ENCODE peak calls at places on chromosomes 1 and 21, in five cellular contexts. F is foreskin fibroblast, R is tibial artery, B is breast epithelium, E is uterus. G is an unnamed sample.
A peak's percentile ranks its signal among the peaks of the same experiment; 100 is the strongest.

GRCh38 chr1:8145525-8145924 is 119.4 kb upstream of the ERRFI1 start:
- DNase-seq in E (no peak), R (no peak), F (no peak), B (no peak), G (no peak)

GRCh38 chr1:3124246-3124645 is 55.2 kb downstream of the PRDM16 start:
- DNase-seq in R (no peak), E (no peak), B (no peak), F (no peak), G (no peak)

GRCh38 chr1:26287033-26287711 is 7.3 kb downstream of the SH3BGRL3 start:
- DNase-seq in F (no peak), E (no peak), R (peak; percentile 52), B (no peak), G (no peak)

GRCh38 chr1:103111926-103112325 is 3.6 kb upstream of the COL11A1 start:
- DNase-seq in F (no peak), R (no peak), E (no peak), B (no peak), G (no peak)

GRCh38 chr1:243818978-243819377 is 31.1 kb downstream of the AKT3 start:
- DNase-seq in B (no peak), E (no peak), R (no peak), F (no peak), G (no peak)

GRCh38 chr1:1122981-1123480 is 7.1 kb upstream of the C1orf159 start:
- DNase-seq in E (no peak), F (peak; percentile 22), R (no peak), B (no peak), G (no peak)

GRCh38 chr21:46098303-46099141 is 610 bp downstream of the COL6A2 start:
- DNase-seq in E (peak; percentile 56), R (peak; percentile 25), F (no peak), B (peak; percentile 50), G (peak; percentile 7)

GRCh38 chr1:25088946-25089345 is 143.4 kb downstream of the SYF2 start:
- DNase-seq in B (no peak), E (no peak), R (no peak), F (no peak), G (no peak)

GRCh38 chr1:62643283-62643682 is 44.9 kb downstream of the DOCK7 start:
- DNase-seq in B (no peak), F (no peak), R (no peak), E (no peak), G (no peak)

GRCh38 chr1:186858923-186859322 is 30.2 kb downstream of the PLA2G4A start:
- DNase-seq in F (no peak), B (no peak), E (no peak), R (peak; percentile 29), G (no peak)

GRCh38 chr1:101781437-101781836 is 215.3 kb downstream of the OLFM3 start:
- DNase-seq in E (no peak), B (no peak), R (no peak), F (no peak), G (no peak)

GRCh38 chr1:96525657-96526613 is 195.6 kb upstream of the PTBP2 start:
- DNase-seq in E (no peak), F (no peak), R (peak; percentile 58), B (no peak), G (no peak)

GRCh38 chr1:61836649-61837048 is 94.4 kb downstream of the PATJ start:
- DNase-seq in E (no peak), B (no peak), R (peak; percentile 73), F (no peak), G (no peak)

GRCh38 chr1:119771016-119771415 is 2.3 kb upstream of the HMGCS2 start:
- DNase-seq in F (no peak), E (no peak), R (no peak), B (no peak), G (no peak)

GRCh38 chr1:200015811-200016210 is 11.7 kb upstream of the NR5A2 start:
- DNase-seq in F (no peak), B (no peak), E (no peak), R (no peak), G (no peak)

GRCh38 chr1:165153182-165153581 is 203.3 kb downstream of the LMX1A start:
- DNase-seq in B (no peak), F (no peak), R (no peak), E (no peak), G (no peak)

GRCh38 chr1:208216062-208216461 is 28.1 kb downstream of the PLXNA2 start:
- DNase-seq in B (no peak), F (no peak), E (no peak), R (no peak), G (no peak)

GRCh38 chr21:45154511-45155508 is 80.4 kb downstream of the ADARB1 start:
- DNase-seq in F (peak; percentile 28), B (no peak), R (no peak), E (no peak), G (no peak)

DNA sequence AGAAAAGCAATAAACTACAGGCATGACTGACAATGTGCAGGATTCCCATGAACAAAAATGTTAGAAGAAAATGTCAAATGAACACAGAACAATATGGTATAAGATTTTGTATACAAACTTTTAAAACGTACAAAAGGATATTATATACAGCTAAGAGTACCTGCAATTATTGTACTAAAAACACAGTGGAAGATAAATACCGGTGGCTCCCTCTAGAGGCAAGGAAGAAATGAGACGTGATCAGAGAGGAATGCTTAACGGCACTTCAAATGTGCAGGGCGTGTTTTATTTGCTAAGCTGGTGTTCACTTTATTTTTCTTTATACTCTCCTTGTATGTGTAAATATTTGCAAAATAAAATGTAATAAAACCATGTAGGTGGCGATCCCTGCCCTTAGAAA is 191.8 kb upstream of the SAMSN1 start:
- DNase-seq in B (no peak), E (no peak), R (no peak), F (no peak), G (no peak)
- TF ChIP-seq CTCF in B (peak; percentile 25), E (peak; percentile 12), R (peak; percentile 33), F (peak; percentile 35), G (no peak)

GRCh38 chr21:25887166-25887565 is 152.4 kb downstream of the GABPA start:
- DNase-seq in R (no peak), B (no peak), F (no peak), E (no peak), G (no peak)
- TF ChIP-seq CTCF in R (no peak), B (no peak), F (no peak), E (no peak), G (no peak)

DNA sequence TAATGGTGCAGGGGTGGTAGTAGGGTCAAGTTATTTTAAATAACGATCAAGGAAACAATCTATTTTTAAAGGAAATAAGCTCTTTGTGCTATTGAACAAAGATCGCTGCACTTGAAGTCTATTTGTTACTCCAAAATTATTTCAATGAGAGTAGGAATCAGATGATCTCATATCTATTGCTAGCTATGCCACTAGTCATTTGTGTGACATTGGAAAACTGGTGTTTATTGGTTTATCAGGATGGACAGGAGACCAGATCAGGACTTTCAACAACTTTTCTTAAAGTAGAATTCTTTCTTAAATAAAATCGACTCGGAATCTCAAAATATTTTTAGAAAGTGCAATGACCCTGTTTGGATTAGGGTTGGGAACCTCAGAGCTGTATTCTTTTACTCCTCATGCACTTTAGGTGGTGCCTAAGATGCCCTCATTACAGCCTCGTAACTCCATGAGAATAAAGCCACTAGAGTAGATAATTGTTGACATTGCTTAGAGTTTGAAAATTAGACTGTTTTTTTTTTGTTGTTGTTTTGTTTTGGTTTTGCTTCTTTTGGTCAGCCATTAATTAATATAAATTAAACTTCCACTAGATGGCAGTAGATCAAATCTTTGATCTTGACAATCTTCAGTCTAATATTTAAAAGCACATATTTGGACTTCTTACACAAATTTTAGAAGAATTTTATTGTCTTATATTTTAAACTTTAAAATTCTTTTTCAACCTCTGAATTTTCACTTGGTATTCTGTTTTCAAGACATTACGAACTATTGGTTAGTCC is 352.4 kb downstream of the USP25 start:
- DNase-seq in B (no peak), R (no peak), F (no peak), E (no peak), G (no peak)
- TF ChIP-seq CTCF in B (no peak), R (peak; percentile 47), F (peak; percentile 6), E (peak; percentile 30), G (no peak)

DNA sequence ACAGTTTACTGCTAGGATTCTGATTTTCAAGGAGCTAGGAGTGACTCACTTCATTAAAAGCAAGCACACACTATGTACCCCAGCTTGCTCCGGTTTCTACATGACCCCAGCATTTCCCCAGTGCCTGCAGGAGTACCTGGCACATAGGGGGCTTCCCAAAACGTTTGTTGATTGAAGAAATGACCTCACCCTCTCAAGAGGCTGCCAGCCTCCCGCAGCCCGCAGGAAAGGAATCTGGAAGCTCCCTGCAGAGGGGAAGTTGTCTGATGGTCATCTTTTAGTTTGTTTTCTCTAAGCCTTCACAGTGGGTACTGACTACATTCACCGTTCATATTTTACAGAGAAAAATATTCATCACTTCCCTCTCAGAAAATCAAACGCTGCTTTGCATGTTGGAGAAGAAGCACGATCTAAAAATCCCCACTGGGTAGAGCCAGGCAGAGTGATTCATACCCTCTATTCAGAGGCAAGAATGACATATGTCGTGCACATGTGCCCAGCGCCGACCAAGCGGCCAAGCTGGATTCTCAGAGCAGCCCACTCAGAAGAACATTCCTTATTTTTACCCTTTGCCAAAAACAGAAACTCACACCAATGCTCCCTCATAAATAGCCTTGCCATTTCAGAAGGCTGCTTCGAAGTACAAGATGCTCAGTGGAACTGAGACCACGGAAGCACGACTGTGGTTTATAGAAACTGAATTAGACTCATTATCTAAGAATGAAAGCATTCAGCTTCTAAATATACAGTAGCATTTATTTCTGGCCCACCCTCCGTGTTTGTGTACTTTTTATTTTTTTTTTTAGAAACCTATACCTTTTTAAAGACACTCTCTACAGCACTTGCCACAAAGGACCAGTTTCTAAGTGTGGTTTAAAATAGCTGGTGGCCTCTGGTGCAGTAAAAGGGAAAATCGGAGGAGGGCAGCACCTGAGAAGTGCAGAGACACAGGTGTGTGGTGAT is 143.2 kb downstream of the MIS18A start:
- DNase-seq in R (no peak), B (no peak), E (no peak), F (no peak), G (no peak)
- TF ChIP-seq CTCF in R (no peak), B (no peak), E (no peak), F (no peak), G (no peak)

GRCh38 chr1:117121589-117122296 is at the start of gene TRIM45:
- DNase-seq in B (peak; percentile 95), R (peak; percentile 98), E (peak; percentile 96), F (peak; percentile 96), G (peak; percentile 89)

GRCh38 chr1:117120774-117121588 is 568 bp downstream of the TRIM45 start:
- DNase-seq in R (no peak), E (no peak), F (no peak), B (no peak), G (peak; percentile 24)

GRCh38 chr1:117123274-117123673 is 1.7 kb upstream of the TRIM45 start:
- DNase-seq in R (no peak), E (no peak), F (no peak), B (no peak), G (no peak)

GRCh38 chr1:117118101-117118500 is 3.4 kb downstream of the TRIM45 start:
- DNase-seq in B (no peak), F (no peak), E (no peak), R (no peak), G (no peak)

DNA sequence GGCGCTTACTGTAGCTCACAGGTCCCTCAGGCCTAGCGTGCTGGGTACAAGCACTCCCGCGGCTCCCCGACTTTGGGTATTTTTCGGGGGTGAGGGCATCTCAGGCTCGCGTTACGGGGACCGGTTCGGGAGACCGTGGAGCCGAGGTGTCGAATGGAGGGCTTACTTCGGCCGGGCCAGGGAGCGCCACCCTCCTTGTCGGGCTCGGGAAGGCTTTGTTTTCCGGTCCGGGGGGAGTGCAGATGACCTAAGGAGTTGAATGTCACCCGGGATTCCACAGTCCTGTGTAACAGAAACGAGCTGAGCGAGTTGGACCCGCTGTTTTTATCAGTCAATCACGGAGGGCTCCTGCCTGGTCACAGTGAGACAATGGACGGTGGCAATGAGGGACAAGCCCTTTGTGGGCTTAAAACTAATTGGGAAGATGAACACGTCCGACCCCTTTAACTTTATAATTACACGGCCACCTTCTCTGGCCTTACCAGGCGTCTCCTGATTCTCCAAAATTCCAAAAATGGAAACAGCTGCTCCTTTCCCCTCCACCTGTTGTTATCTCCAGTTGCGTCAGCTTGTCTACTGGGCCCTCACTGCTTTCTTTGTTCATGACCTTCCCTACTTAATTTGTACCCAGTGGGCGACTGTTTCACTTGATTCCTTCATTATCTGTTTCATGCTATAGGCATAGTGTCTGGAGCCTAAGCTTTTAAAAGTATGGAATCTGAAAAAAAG is 912 bp upstream of the TRIM45 start:
- DNase-seq in R (no peak), B (no peak), F (no peak), E (no peak), G (no peak)
- TF ChIP-seq CTCF in R (no peak), B (no peak), F (no peak), E (no peak), G (no peak)